ENCODE peak calls at places on chromosomes 16 and 17, in four cellular contexts. Q is HS-5; O is GM23248; G is stimulated activated CD4-positive, alpha-beta T cell treated with anti-CD3 and anti-CD28 coated beads, Interleukin-2, amount 100 ng/mL, for 24 hours. Z is an unnamed sample.

GRCh38 chr17:62995377-62995885 is 29.4 kb downstream of the TANC2 start:
- DNase-seq in Q (no peak), O (peak; percentile 49), G (peak; percentile 30), Z (peak; percentile 33)

GRCh38 chr17:10631048-10631700 is 25.9 kb downstream of the MYH3 start:
- DNase-seq in Q (no peak), O (peak; percentile 52), G (peak; percentile 43), Z (peak; percentile 22)

GRCh38 chr17:74453665-74454196 is 12.7 kb upstream of the CD300A start:
- DNase-seq in Q (no peak), O (no peak), G (peak; percentile 84), Z (no peak)

GRCh38 chr17:78822552-78822951 is 18.1 kb downstream of the USP36 start:
- DNase-seq in Q (peak; percentile 87), O (peak; percentile 99), G (no peak), Z (peak; percentile 88)

GRCh38 chr16:51907680-51908079 is 639.3 kb downstream of the TOX3 start:
- DNase-seq in Q (no peak), O (no peak), G (no peak), Z (no peak)

GRCh38 chr17:80030730-80031410 is 4.8 kb downstream of the TBC1D16 start:
- DNase-seq in Q (no peak), O (no peak), G (no peak), Z (no peak)

GRCh38 chr16:55701442-55702319 is 45.9 kb downstream of the SLC6A2 start:
- DNase-seq in Q (peak; percentile 8), O (peak; percentile 72), G (peak; percentile 55), Z (peak; percentile 37)

GRCh38 chr17:39243155-39243554 is 17.4 kb upstream of the STAC2 start:
- DNase-seq in Q (no peak), O (no peak), G (no peak), Z (no peak)

GRCh38 chr17:47987240-47987835 is 16.4 kb downstream of the CDK5RAP3 start:
- DNase-seq in Q (no peak), O (peak; percentile 44), G (no peak), Z (peak; percentile 33)

GRCh38 chr16:56667581-56668571 is at the start of gene MT1G:
- DNase-seq in Q (no peak), O (peak; percentile 54), G (peak; percentile 53), Z (no peak)

GRCh38 chr16:48740964-48741363 is 131.0 kb upstream of the N4BP1 start:
- DNase-seq in Q (no peak), O (no peak), G (no peak), Z (no peak)

GRCh38 chr16:29854520-29855100 is 8.4 kb downstream of the CDIPT start:
- DNase-seq in Q (no peak), O (peak; percentile 36), G (no peak), Z (no peak)

GRCh38 chr17:43599835-43600234 is 53.7 kb upstream of the ETV4 start:
- DNase-seq in Q (peak; percentile 63), O (peak; percentile 93), G (no peak), Z (peak; percentile 90)

GRCh38 chr17:77959216-77959925 is 868 bp downstream of the TNRC6C start:
- DNase-seq in Q (no peak), O (peak; percentile 49), G (peak; percentile 43), Z (no peak)

GRCh38 chr16:86825631-86826030 is 247.3 kb downstream of the FOXL1 start:
- DNase-seq in Q (no peak), O (no peak), G (no peak), Z (no peak)

GRCh38 chr16:50281391-50282009 is 15.1 kb downstream of the ADCY7 start:
- DNase-seq in Q (no peak), O (no peak), G (no peak), Z (no peak)

GRCh38 chr16:1494129-1494640 is 1.0 kb downstream of the TELO2 start:
- DNase-seq in Q (no peak), O (peak; percentile 92), G (no peak), Z (peak; percentile 80)

GRCh38 chr17:4420692-4421131 is 13.0 kb upstream of the SPNS3 start:
- DNase-seq in Q (peak; percentile 28), O (peak; percentile 78), G (peak; percentile 46), Z (peak; percentile 66)

GRCh38 chr16:73082608-73083007 is 34.7 kb upstream of the ZFHX3 start:
- DNase-seq in Q (peak; percentile 97), O (peak; percentile 96), G (no peak), Z (peak; percentile 98)

GRCh38 chr17:55177914-55178217 is 86.9 kb upstream of the HLF start:
- DNase-seq in Q (no peak), O (no peak), G (no peak), Z (peak; percentile 15)

GRCh38 chr16:19415461-19415860 is 2.2 kb upstream of the TMC5 start:
- DNase-seq in Q (no peak), O (no peak), G (no peak), Z (no peak)

GRCh38 chr16:87956771-87957279 is 5.6 kb downstream of the BANP start:
- DNase-seq in Q (no peak), O (peak; percentile 41), G (peak; percentile 58), Z (peak; percentile 49)

GRCh38 chr17:78391843-78392242 is 13.4 kb downstream of the PGS1 start:
- DNase-seq in Q (peak; percentile 66), O (peak; percentile 73), G (no peak), Z (peak; percentile 64)

GRCh38 chr16:51151951-51152663 is 1.0 kb upstream of the SALL1 start:
- DNase-seq in Q (no peak), O (peak; percentile 94), G (no peak), Z (peak; percentile 93)

GRCh38 chr17:80956321-80957190 is 35.1 kb upstream of the CHMP6 start:
- DNase-seq in Q (no peak), O (no peak), G (no peak), Z (no peak)

GRCh38 chr17:40659909-40660308 is 5.1 kb downstream of the KRT222 start:
- DNase-seq in Q (no peak), O (no peak), G (no peak), Z (no peak)

GRCh38 chr17:64354824-64355535 is 35.7 kb downstream of the PECAM1 start:
- DNase-seq in Q (no peak), O (peak; percentile 52), G (no peak), Z (peak; percentile 58)

GRCh38 chr16:66135376-66135775 is 231.1 kb upstream of the CDH5 start:
- DNase-seq in Q (no peak), O (no peak), G (no peak), Z (peak; percentile 51)

GRCh38 chr16:49838639-49839461 is 17.1 kb downstream of the ZNF423 start:
- DNase-seq in Q (no peak), O (no peak), G (no peak), Z (no peak)

GRCh38 chr17:39277110-39277509 is 51.4 kb upstream of the STAC2 start:
- DNase-seq in Q (no peak), O (no peak), G (no peak), Z (no peak)

GRCh38 chr17:39700148-39700987 is 504 bp downstream of the ERBB2 start:
- DNase-seq in Q (no peak), O (peak; percentile 64), G (no peak), Z (peak; percentile 22)

GRCh38 chr17:18860161-18860972 is 2.4 kb downstream of the PRPSAP2 start:
- DNase-seq in Q (no peak), O (peak; percentile 53), G (no peak), Z (no peak)

GRCh38 chr16:67456383-67457140 is 24.4 kb downstream of the ATP6V0D1 start:
- DNase-seq in Q (no peak), O (peak; percentile 91), G (no peak), Z (peak; percentile 78)

GRCh38 chr17:48231995-48232729 is 124.6 kb downstream of the SNX11 start:
- DNase-seq in Q (no peak), O (no peak), G (no peak), Z (no peak)

GRCh38 chr16:77297996-77298637 is 98.9 kb downstream of the SYCE1L start:
- DNase-seq in Q (no peak), O (peak; percentile 49), G (no peak), Z (no peak)

GRCh38 chr17:83064732-83065659 is 14.4 kb upstream of the METRNL start:
- DNase-seq in Q (no peak), O (no peak), G (no peak), Z (no peak)

GRCh38 chr16:2032285-2033056 is 5.8 kb downstream of the NHERF2 start:
- DNase-seq in Q (no peak), O (peak; percentile 44), G (no peak), Z (peak; percentile 44)

GRCh38 chr17:35257080-35257701 is 14.3 kb downstream of the SLFN5 start:
- DNase-seq in Q (no peak), O (no peak), G (no peak), Z (peak; percentile 42)